ENCODE peak calls at places on chromosomes 5 and 9, in seven cellular contexts. One of them, this sample, is unnamed.

GRCh38 chr5:155878991-155879575 is 447.9 kb upstream of the SGCD start:
- DNase-seq in WERI-Rb-1: no peak
- DNase-seq in uterus: no peak
- DNase-seq in Caco-2: no peak
- DNase-seq in epithelial cell of esophagus: no peak
- DNase-seq in choroid plexus epithelial cell: no peak
- DNase-seq in GM12864: no peak
- DNase-seq in this sample: no peak

GRCh38 chr9:32839013-32839442 is 55.7 kb downstream of the TMEM215 start:
- DNase-seq in WERI-Rb-1: no peak
- DNase-seq in uterus: no peak
- DNase-seq in Caco-2: no peak
- DNase-seq in epithelial cell of esophagus: no peak
- DNase-seq in choroid plexus epithelial cell: no peak
- DNase-seq in GM12864: no peak
- DNase-seq in this sample: no peak

GRCh38 chr9:99980578-99980977 is 74.1 kb downstream of the STX17 start:
- DNase-seq in WERI-Rb-1: no peak
- DNase-seq in uterus: no peak
- DNase-seq in Caco-2: no peak
- DNase-seq in epithelial cell of esophagus: no peak
- DNase-seq in choroid plexus epithelial cell: no peak
- DNase-seq in GM12864: no peak
- DNase-seq in this sample: no peak

GRCh38 chr9:87674565-87675299 is 51.2 kb upstream of the CTSL start:
- DNase-seq in WERI-Rb-1: no peak
- DNase-seq in uterus: no peak
- DNase-seq in Caco-2: no peak
- DNase-seq in epithelial cell of esophagus: no peak
- DNase-seq in choroid plexus epithelial cell: peak
- DNase-seq in GM12864: no peak
- DNase-seq in this sample: no peak

GRCh38 chr5:14557840-14558239 is 23.8 kb upstream of the OTULINL start:
- DNase-seq in WERI-Rb-1: no peak
- DNase-seq in uterus: no peak
- DNase-seq in Caco-2: no peak
- DNase-seq in epithelial cell of esophagus: no peak
- DNase-seq in choroid plexus epithelial cell: peak
- DNase-seq in GM12864: no peak
- DNase-seq in this sample: no peak

GRCh38 chr9:114284316-114285060 is 38.4 kb upstream of the ORM1 start:
- DNase-seq in WERI-Rb-1: peak
- DNase-seq in uterus: peak
- DNase-seq in Caco-2: peak
- DNase-seq in epithelial cell of esophagus: peak
- DNase-seq in choroid plexus epithelial cell: no peak
- DNase-seq in GM12864: no peak
- DNase-seq in this sample: no peak

GRCh38 chr9:97555164-97555563 is 53.7 kb downstream of the TMOD1 start:
- DNase-seq in WERI-Rb-1: peak
- DNase-seq in uterus: no peak
- DNase-seq in Caco-2: no peak
- DNase-seq in epithelial cell of esophagus: no peak
- DNase-seq in choroid plexus epithelial cell: peak
- DNase-seq in GM12864: no peak
- DNase-seq in this sample: no peak

GRCh38 chr5:74639538-74640449 is 734 bp downstream of the ENC1 start:
- DNase-seq in WERI-Rb-1: peak
- DNase-seq in uterus: peak
- DNase-seq in Caco-2: peak
- DNase-seq in epithelial cell of esophagus: peak
- DNase-seq in choroid plexus epithelial cell: peak
- DNase-seq in GM12864: no peak
- DNase-seq in this sample: peak

GRCh38 chr9:136759001-136759400 is 958 bp upstream of the LCN8 start:
- DNase-seq in WERI-Rb-1: no peak
- DNase-seq in uterus: no peak
- DNase-seq in Caco-2: no peak
- DNase-seq in epithelial cell of esophagus: no peak
- DNase-seq in choroid plexus epithelial cell: no peak
- DNase-seq in GM12864: no peak
- DNase-seq in this sample: no peak

GRCh38 chr5:56093970-56094369 is 99.2 kb upstream of the IL6ST start:
- DNase-seq in WERI-Rb-1: no peak
- DNase-seq in uterus: no peak
- DNase-seq in Caco-2: no peak
- DNase-seq in epithelial cell of esophagus: no peak
- DNase-seq in choroid plexus epithelial cell: no peak
- DNase-seq in GM12864: no peak
- DNase-seq in this sample: no peak

GRCh38 chr5:56095579-56096102 is 100.9 kb upstream of the IL6ST start:
- DNase-seq in WERI-Rb-1: no peak
- DNase-seq in uterus: no peak
- DNase-seq in Caco-2: no peak
- DNase-seq in epithelial cell of esophagus: no peak
- DNase-seq in choroid plexus epithelial cell: no peak
- DNase-seq in GM12864: no peak
- DNase-seq in this sample: no peak

GRCh38 chr5:56099346-56099745 is 104.6 kb upstream of the IL6ST start:
- DNase-seq in WERI-Rb-1: no peak
- DNase-seq in uterus: no peak
- DNase-seq in Caco-2: no peak
- DNase-seq in epithelial cell of esophagus: no peak
- DNase-seq in choroid plexus epithelial cell: peak
- DNase-seq in GM12864: no peak
- DNase-seq in this sample: peak

GRCh38 chr5:56094579-56095361 is 100.0 kb upstream of the IL6ST start:
- DNase-seq in WERI-Rb-1: no peak
- DNase-seq in uterus: no peak
- DNase-seq in Caco-2: no peak
- DNase-seq in epithelial cell of esophagus: peak
- DNase-seq in choroid plexus epithelial cell: no peak
- DNase-seq in GM12864: no peak
- DNase-seq in this sample: no peak

DNA sequence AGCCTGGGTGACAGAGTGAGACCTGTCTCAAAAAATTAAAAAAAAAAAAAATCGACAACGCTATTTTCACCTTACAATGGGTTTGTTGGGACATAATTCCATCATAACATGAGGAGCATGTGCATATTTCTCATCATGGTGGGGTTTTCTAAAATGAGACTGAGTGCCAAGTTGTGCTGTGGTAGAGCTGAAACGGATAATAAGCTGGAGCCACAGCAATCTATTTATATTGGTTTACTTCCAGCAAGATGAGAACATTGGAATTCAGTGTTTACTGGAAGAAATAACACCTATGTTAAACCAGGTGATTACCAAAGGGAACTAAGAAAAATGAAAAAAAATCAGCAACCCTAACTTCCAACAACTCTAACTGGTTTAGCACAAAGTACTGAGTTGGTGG is 102.3 kb upstream of the IL6ST start:
- DNase-seq in WERI-Rb-1: no peak
- DNase-seq in uterus: no peak
- DNase-seq in Caco-2: no peak
- DNase-seq in epithelial cell of esophagus: no peak
- DNase-seq in choroid plexus epithelial cell: no peak
- DNase-seq in GM12864: no peak
- DNase-seq in this sample: no peak
- H3K4me3 ChIP-seq in WERI-Rb-1: no peak
- H3K4me3 ChIP-seq in uterus: no peak
- H3K4me3 ChIP-seq in Caco-2: no peak
- H3K4me3 ChIP-seq in epithelial cell of esophagus: no peak
- H3K4me3 ChIP-seq in choroid plexus epithelial cell: no peak
- H3K4me3 ChIP-seq in GM12864: no peak
- H3K4me3 ChIP-seq in this sample: no peak

GRCh38 chr5:135466178-135467050 is 14.3 kb upstream of the TIFAB start:
- DNase-seq in WERI-Rb-1: peak
- DNase-seq in uterus: peak
- DNase-seq in Caco-2: peak
- DNase-seq in epithelial cell of esophagus: peak
- DNase-seq in choroid plexus epithelial cell: peak
- DNase-seq in GM12864: no peak
- DNase-seq in this sample: peak
- H3K4me3 ChIP-seq in WERI-Rb-1: no peak
- H3K4me3 ChIP-seq in uterus: no peak
- H3K4me3 ChIP-seq in Caco-2: no peak
- H3K4me3 ChIP-seq in epithelial cell of esophagus: no peak
- H3K4me3 ChIP-seq in choroid plexus epithelial cell: peak
- H3K4me3 ChIP-seq in GM12864: no peak
- H3K4me3 ChIP-seq in this sample: no peak

GRCh38 chr5:88824892-88825781 is 57.8 kb downstream of the MEF2C start:
- DNase-seq in WERI-Rb-1: no peak
- DNase-seq in uterus: no peak
- DNase-seq in Caco-2: no peak
- DNase-seq in epithelial cell of esophagus: no peak
- DNase-seq in choroid plexus epithelial cell: peak
- DNase-seq in GM12864: no peak
- DNase-seq in this sample: peak

GRCh38 chr5:88827997-88828396 is 55.0 kb downstream of the MEF2C start:
- DNase-seq in WERI-Rb-1: no peak
- DNase-seq in uterus: no peak
- DNase-seq in Caco-2: no peak
- DNase-seq in epithelial cell of esophagus: no peak
- DNase-seq in choroid plexus epithelial cell: no peak
- DNase-seq in GM12864: no peak
- DNase-seq in this sample: no peak

GRCh38 chr5:88829053-88829452 is 53.9 kb downstream of the MEF2C start:
- DNase-seq in WERI-Rb-1: no peak
- DNase-seq in uterus: no peak
- DNase-seq in Caco-2: no peak
- DNase-seq in epithelial cell of esophagus: no peak
- DNase-seq in choroid plexus epithelial cell: no peak
- DNase-seq in GM12864: no peak
- DNase-seq in this sample: no peak

GRCh38 chr5:88825782-88826110 is 57.2 kb downstream of the MEF2C start:
- DNase-seq in WERI-Rb-1: no peak
- DNase-seq in uterus: no peak
- DNase-seq in Caco-2: peak
- DNase-seq in epithelial cell of esophagus: no peak
- DNase-seq in choroid plexus epithelial cell: peak
- DNase-seq in GM12864: no peak
- DNase-seq in this sample: no peak

DNA sequence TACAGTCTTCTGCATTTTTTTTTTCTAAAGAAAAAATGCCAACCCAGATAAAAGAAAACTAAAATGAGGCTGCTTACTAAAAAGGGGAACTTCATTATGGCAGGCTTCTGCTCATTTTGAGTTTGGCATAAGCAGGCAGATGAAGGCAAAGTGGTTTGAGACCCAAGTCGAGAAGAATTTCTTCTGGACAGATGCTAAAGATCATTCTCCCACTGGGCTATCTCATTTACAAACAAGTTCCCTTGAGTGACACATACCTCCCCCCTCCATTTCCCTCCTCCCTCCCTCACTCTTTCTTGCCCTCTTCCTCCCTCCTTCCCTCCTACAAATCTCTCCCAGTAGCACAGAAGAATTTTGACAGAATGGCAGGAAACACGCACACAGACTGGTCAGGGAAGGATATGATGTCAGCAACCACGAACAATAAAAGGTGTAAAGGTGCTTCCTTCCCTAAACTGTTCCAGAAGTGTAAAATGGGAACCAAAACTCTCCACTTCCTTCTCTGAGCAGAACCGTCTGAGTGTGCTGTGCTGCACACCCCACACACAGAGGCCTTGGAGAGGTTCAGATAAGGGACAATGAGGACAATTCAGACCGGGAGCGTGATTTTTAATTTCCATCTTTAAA is 55.9 kb downstream of the MEF2C start:
- DNase-seq in WERI-Rb-1: no peak
- DNase-seq in uterus: no peak
- DNase-seq in Caco-2: no peak
- DNase-seq in epithelial cell of esophagus: peak
- DNase-seq in choroid plexus epithelial cell: peak
- DNase-seq in GM12864: peak
- DNase-seq in this sample: peak
- H3K4me3 ChIP-seq in WERI-Rb-1: no peak
- H3K4me3 ChIP-seq in uterus: no peak
- H3K4me3 ChIP-seq in Caco-2: no peak
- H3K4me3 ChIP-seq in epithelial cell of esophagus: no peak
- H3K4me3 ChIP-seq in choroid plexus epithelial cell: no peak
- H3K4me3 ChIP-seq in GM12864: peak
- H3K4me3 ChIP-seq in this sample: no peak

GRCh38 chr5:91797581-91797980 is 414.5 kb upstream of the ARRDC3 start:
- DNase-seq in WERI-Rb-1: no peak
- DNase-seq in uterus: no peak
- DNase-seq in Caco-2: no peak
- DNase-seq in epithelial cell of esophagus: no peak
- DNase-seq in choroid plexus epithelial cell: no peak
- DNase-seq in GM12864: no peak
- DNase-seq in this sample: no peak

GRCh38 chr5:91794856-91795548 is 411.9 kb upstream of the ARRDC3 start:
- DNase-seq in WERI-Rb-1: no peak
- DNase-seq in uterus: no peak
- DNase-seq in Caco-2: no peak
- DNase-seq in epithelial cell of esophagus: no peak
- DNase-seq in choroid plexus epithelial cell: no peak
- DNase-seq in GM12864: no peak
- DNase-seq in this sample: peak

DNA sequence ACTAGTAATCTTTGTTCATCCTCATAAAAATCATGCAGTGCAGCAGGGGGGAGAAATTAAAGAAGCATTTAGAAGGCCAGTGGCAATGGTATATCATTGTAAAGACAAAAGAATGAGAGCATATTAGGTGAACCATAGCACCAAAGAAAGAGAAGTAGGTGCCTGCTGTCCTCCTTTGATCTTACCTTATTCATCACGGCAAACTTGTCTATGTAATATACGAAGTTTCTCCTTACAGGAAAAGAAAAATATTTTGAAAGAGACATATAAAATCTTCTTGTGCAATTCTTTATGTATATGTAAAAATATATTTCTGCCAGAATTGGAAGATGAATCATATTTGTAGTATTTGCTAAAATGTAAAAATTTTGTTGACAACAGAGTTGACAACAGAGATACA is 411.3 kb upstream of the ARRDC3 start:
- DNase-seq in WERI-Rb-1: no peak
- DNase-seq in uterus: no peak
- DNase-seq in Caco-2: no peak
- DNase-seq in epithelial cell of esophagus: no peak
- DNase-seq in choroid plexus epithelial cell: no peak
- DNase-seq in GM12864: no peak
- DNase-seq in this sample: no peak
- H3K4me3 ChIP-seq in WERI-Rb-1: no peak
- H3K4me3 ChIP-seq in uterus: no peak
- H3K4me3 ChIP-seq in Caco-2: no peak
- H3K4me3 ChIP-seq in epithelial cell of esophagus: no peak
- H3K4me3 ChIP-seq in choroid plexus epithelial cell: no peak
- H3K4me3 ChIP-seq in GM12864: no peak
- H3K4me3 ChIP-seq in this sample: no peak

This sample was measured in fibroblast of mammary gland.